ENCODE peak calls at places on chromosomes 3 and 15, in nine cellular contexts. One of them, this sample, is unnamed.
A peak's percentile ranks its signal among the peaks of the same experiment; 100 is the strongest.

GRCh38 chr15:67105065-67105951 is 39.9 kb downstream of the SMAD3 start:
- DNase-seq in stomach: peak; percentile 57
- DNase-seq in cardiac muscle cell: no peak
- DNase-seq in ovary: peak; percentile 74
- DNase-seq in breast epithelium: peak; percentile 67
- DNase-seq in psoas muscle: peak; percentile 69
- DNase-seq in CD8-positive, alpha-beta T cell: no peak
- DNase-seq in Peyer's patch: no peak
- DNase-seq in esophagus squamous epithelium: no peak
- DNase-seq in this sample: peak; percentile 46

GRCh38 chr15:36756707-36757106 is 177.3 kb downstream of the CDIN1 start:
- DNase-seq in Peyer's patch: no peak
- DNase-seq in esophagus squamous epithelium: no peak
- DNase-seq in breast epithelium: no peak
- DNase-seq in psoas muscle: no peak
- DNase-seq in CD8-positive, alpha-beta T cell: no peak
- DNase-seq in cardiac muscle cell: no peak
- DNase-seq in ovary: no peak
- DNase-seq in stomach: no peak
- DNase-seq in this sample: no peak

GRCh38 chr3:45779746-45780735 is 16.3 kb downstream of the SLC6A20 start:
- DNase-seq in Peyer's patch: no peak
- DNase-seq in cardiac muscle cell: no peak
- DNase-seq in stomach: peak; percentile 32
- DNase-seq in CD8-positive, alpha-beta T cell: no peak
- DNase-seq in ovary: no peak
- DNase-seq in psoas muscle: no peak
- DNase-seq in breast epithelium: no peak
- DNase-seq in esophagus squamous epithelium: no peak
- DNase-seq in this sample: no peak

GRCh38 chr15:25793354-25794050 is 69.6 kb downstream of the ATP10A start:
- DNase-seq in esophagus squamous epithelium: no peak
- DNase-seq in psoas muscle: no peak
- DNase-seq in cardiac muscle cell: peak; percentile 75
- DNase-seq in Peyer's patch: peak; percentile 31
- DNase-seq in ovary: no peak
- DNase-seq in breast epithelium: no peak
- DNase-seq in stomach: peak; percentile 17
- DNase-seq in CD8-positive, alpha-beta T cell: no peak
- DNase-seq in this sample: no peak

GRCh38 chr15:98800437-98801233 is 152.3 kb downstream of the IGF1R start:
- DNase-seq in esophagus squamous epithelium: no peak
- DNase-seq in CD8-positive, alpha-beta T cell: no peak
- DNase-seq in stomach: peak; percentile 48
- DNase-seq in cardiac muscle cell: peak; percentile 57
- DNase-seq in breast epithelium: no peak
- DNase-seq in Peyer's patch: no peak
- DNase-seq in psoas muscle: peak; percentile 27
- DNase-seq in ovary: peak; percentile 64
- DNase-seq in this sample: no peak

GRCh38 chr3:123072152-123072551 is 5.3 kb downstream of the PDIA5 start:
- DNase-seq in stomach: peak; percentile 54
- DNase-seq in ovary: no peak
- DNase-seq in esophagus squamous epithelium: no peak
- DNase-seq in Peyer's patch: no peak
- DNase-seq in psoas muscle: no peak
- DNase-seq in CD8-positive, alpha-beta T cell: no peak
- DNase-seq in breast epithelium: no peak
- DNase-seq in cardiac muscle cell: peak; percentile 44
- DNase-seq in this sample: no peak

GRCh38 chr3:165746874-165747273 is 90.3 kb downstream of the BCHE start:
- DNase-seq in esophagus squamous epithelium: no peak
- DNase-seq in psoas muscle: no peak
- DNase-seq in breast epithelium: no peak
- DNase-seq in CD8-positive, alpha-beta T cell: no peak
- DNase-seq in stomach: no peak
- DNase-seq in cardiac muscle cell: no peak
- DNase-seq in ovary: no peak
- DNase-seq in Peyer's patch: no peak
- DNase-seq in this sample: no peak

GRCh38 chr3:71397046-71397445 is 186.5 kb downstream of the FOXP1 start:
- DNase-seq in esophagus squamous epithelium: no peak
- DNase-seq in cardiac muscle cell: peak; percentile 47
- DNase-seq in CD8-positive, alpha-beta T cell: no peak
- DNase-seq in breast epithelium: no peak
- DNase-seq in psoas muscle: no peak
- DNase-seq in ovary: peak; percentile 45
- DNase-seq in Peyer's patch: peak; percentile 51
- DNase-seq in stomach: no peak
- DNase-seq in this sample: no peak

GRCh38 chr3:124298951-124299350 is 307.0 kb upstream of the ROPN1 start:
- DNase-seq in Peyer's patch: no peak
- DNase-seq in esophagus squamous epithelium: no peak
- DNase-seq in CD8-positive, alpha-beta T cell: no peak
- DNase-seq in psoas muscle: no peak
- DNase-seq in ovary: no peak
- DNase-seq in cardiac muscle cell: no peak
- DNase-seq in stomach: no peak
- DNase-seq in breast epithelium: no peak
- DNase-seq in this sample: no peak

GRCh38 chr3:77096966-77097890 is 57.3 kb downstream of the ROBO2 start:
- DNase-seq in stomach: no peak
- DNase-seq in breast epithelium: no peak
- DNase-seq in psoas muscle: no peak
- DNase-seq in CD8-positive, alpha-beta T cell: no peak
- DNase-seq in Peyer's patch: no peak
- DNase-seq in cardiac muscle cell: no peak
- DNase-seq in esophagus squamous epithelium: no peak
- DNase-seq in ovary: no peak
- DNase-seq in this sample: no peak

GRCh38 chr3:121894191-121894990 is at the start of gene SLC15A2:
- DNase-seq in stomach: peak; percentile 45
- DNase-seq in psoas muscle: no peak
- DNase-seq in ovary: no peak
- DNase-seq in esophagus squamous epithelium: no peak
- DNase-seq in Peyer's patch: no peak
- DNase-seq in cardiac muscle cell: peak; percentile 34
- DNase-seq in CD8-positive, alpha-beta T cell: no peak
- DNase-seq in breast epithelium: no peak
- DNase-seq in this sample: no peak

GRCh38 chr15:67852433-67852832 is 12.6 kb upstream of the RNU6-1 start:
- DNase-seq in esophagus squamous epithelium: no peak
- DNase-seq in psoas muscle: no peak
- DNase-seq in cardiac muscle cell: no peak
- DNase-seq in Peyer's patch: no peak
- DNase-seq in stomach: no peak
- DNase-seq in CD8-positive, alpha-beta T cell: no peak
- DNase-seq in ovary: no peak
- DNase-seq in breast epithelium: no peak
- DNase-seq in this sample: no peak

GRCh38 chr15:83767786-83768185 is 113.9 kb downstream of the ADAMTSL3 start:
- DNase-seq in breast epithelium: no peak
- DNase-seq in esophagus squamous epithelium: no peak
- DNase-seq in Peyer's patch: no peak
- DNase-seq in ovary: no peak
- DNase-seq in CD8-positive, alpha-beta T cell: no peak
- DNase-seq in psoas muscle: no peak
- DNase-seq in cardiac muscle cell: no peak
- DNase-seq in stomach: no peak
- DNase-seq in this sample: no peak

GRCh38 chr15:63494406-63494805 is 10.0 kb upstream of the USP3 start:
- DNase-seq in ovary: no peak
- DNase-seq in esophagus squamous epithelium: no peak
- DNase-seq in stomach: no peak
- DNase-seq in cardiac muscle cell: no peak
- DNase-seq in Peyer's patch: no peak
- DNase-seq in breast epithelium: no peak
- DNase-seq in CD8-positive, alpha-beta T cell: peak; percentile 24
- DNase-seq in psoas muscle: no peak
- DNase-seq in this sample: no peak

GRCh38 chr3:161101609-161102008 is 3.5 kb downstream of the B3GALNT1 start:
- DNase-seq in psoas muscle: no peak
- DNase-seq in Peyer's patch: no peak
- DNase-seq in stomach: no peak
- DNase-seq in breast epithelium: no peak
- DNase-seq in CD8-positive, alpha-beta T cell: no peak
- DNase-seq in ovary: no peak
- DNase-seq in esophagus squamous epithelium: no peak
- DNase-seq in cardiac muscle cell: no peak
- DNase-seq in this sample: no peak

GRCh38 chr3:66407281-66408218 is 93.3 kb downstream of the LRIG1 start:
- DNase-seq in breast epithelium: peak; percentile 39
- DNase-seq in Peyer's patch: peak; percentile 59
- DNase-seq in CD8-positive, alpha-beta T cell: peak; percentile 69
- DNase-seq in stomach: peak; percentile 75
- DNase-seq in psoas muscle: peak; percentile 78
- DNase-seq in ovary: peak; percentile 79
- DNase-seq in esophagus squamous epithelium: no peak
- DNase-seq in cardiac muscle cell: peak; percentile 58
- DNase-seq in this sample: no peak

GRCh38 chr15:62124953-62125263 is 40.2 kb downstream of the C2CD4B start:
- DNase-seq in cardiac muscle cell: no peak
- DNase-seq in ovary: no peak
- DNase-seq in Peyer's patch: no peak
- DNase-seq in psoas muscle: no peak
- DNase-seq in CD8-positive, alpha-beta T cell: no peak
- DNase-seq in stomach: no peak
- DNase-seq in esophagus squamous epithelium: no peak
- DNase-seq in breast epithelium: no peak
- DNase-seq in this sample: no peak

GRCh38 chr3:17741621-17742091 is 775 bp downstream of the TBC1D5 start:
- DNase-seq in ovary: peak; percentile 60
- DNase-seq in cardiac muscle cell: no peak
- DNase-seq in Peyer's patch: no peak
- DNase-seq in CD8-positive, alpha-beta T cell: no peak
- DNase-seq in stomach: no peak
- DNase-seq in esophagus squamous epithelium: no peak
- DNase-seq in breast epithelium: no peak
- DNase-seq in psoas muscle: no peak
- DNase-seq in this sample: no peak

GRCh38 chr15:29095746-29096145 is 173.9 kb downstream of the NSMCE3 start:
- DNase-seq in ovary: no peak
- DNase-seq in CD8-positive, alpha-beta T cell: no peak
- DNase-seq in cardiac muscle cell: no peak
- DNase-seq in esophagus squamous epithelium: no peak
- DNase-seq in Peyer's patch: no peak
- DNase-seq in breast epithelium: no peak
- DNase-seq in stomach: no peak
- DNase-seq in psoas muscle: no peak
- DNase-seq in this sample: no peak

GRCh38 chr15:70835415-70835814 is 18.5 kb downstream of the LARP6 start:
- DNase-seq in esophagus squamous epithelium: no peak
- DNase-seq in CD8-positive, alpha-beta T cell: no peak
- DNase-seq in ovary: peak; percentile 85
- DNase-seq in Peyer's patch: no peak
- DNase-seq in psoas muscle: peak; percentile 85
- DNase-seq in cardiac muscle cell: no peak
- DNase-seq in stomach: no peak
- DNase-seq in breast epithelium: no peak
- DNase-seq in this sample: peak; percentile 53

GRCh38 chr15:86595741-86596140 is 516.1 kb downstream of the AGBL1 start:
- DNase-seq in stomach: no peak
- DNase-seq in esophagus squamous epithelium: no peak
- DNase-seq in ovary: no peak
- DNase-seq in Peyer's patch: no peak
- DNase-seq in psoas muscle: no peak
- DNase-seq in CD8-positive, alpha-beta T cell: no peak
- DNase-seq in cardiac muscle cell: no peak
- DNase-seq in breast epithelium: no peak
- DNase-seq in this sample: no peak
- H3K9me3 ChIP-seq in stomach: no peaks in the 10 kb centered on the region
- H3K9me3 ChIP-seq in esophagus squamous epithelium: no peaks in the 10 kb centered on the region
- H3K9me3 ChIP-seq in ovary: no peaks in the 10 kb centered on the region
- H3K9me3 ChIP-seq in Peyer's patch: no peaks in the 10 kb centered on the region
- H3K9me3 ChIP-seq in psoas muscle: no peaks in the 10 kb centered on the region
- H3K9me3 ChIP-seq in CD8-positive, alpha-beta T cell: no peaks in the 10 kb centered on the region
- H3K9me3 ChIP-seq in cardiac muscle cell: no peaks in the 10 kb centered on the region
- H3K9me3 ChIP-seq in breast epithelium: no peaks in the 10 kb centered on the region
- H3K9me3 ChIP-seq in this sample: no peaks in the 10 kb centered on the region

GRCh38 chr3:69092030-69092513 is 7.3 kb downstream of the ARL6IP5 start:
- DNase-seq in breast epithelium: no peak
- DNase-seq in psoas muscle: no peak
- DNase-seq in cardiac muscle cell: no peak
- DNase-seq in ovary: no peak
- DNase-seq in Peyer's patch: peak; percentile 46
- DNase-seq in CD8-positive, alpha-beta T cell: peak; percentile 26
- DNase-seq in esophagus squamous epithelium: no peak
- DNase-seq in stomach: no peak
- DNase-seq in this sample: no peak
- H3K4me3 ChIP-seq in breast epithelium: peak overlapping the region; percentile 23
- H3K4me3 ChIP-seq in psoas muscle: peak overlapping the region; percentile 3
- H3K4me3 ChIP-seq in cardiac muscle cell: no peak overlapping the region
- H3K4me3 ChIP-seq in ovary: no peak overlapping the region
- H3K4me3 ChIP-seq in Peyer's patch: no peak overlapping the region
- H3K4me3 ChIP-seq in CD8-positive, alpha-beta T cell: peak overlapping the region; percentile 13
- H3K4me3 ChIP-seq in esophagus squamous epithelium: no peak overlapping the region
- H3K4me3 ChIP-seq in stomach: no peak overlapping the region
- H3K4me3 ChIP-seq in this sample: peak overlapping the region; percentile 43

DNA sequence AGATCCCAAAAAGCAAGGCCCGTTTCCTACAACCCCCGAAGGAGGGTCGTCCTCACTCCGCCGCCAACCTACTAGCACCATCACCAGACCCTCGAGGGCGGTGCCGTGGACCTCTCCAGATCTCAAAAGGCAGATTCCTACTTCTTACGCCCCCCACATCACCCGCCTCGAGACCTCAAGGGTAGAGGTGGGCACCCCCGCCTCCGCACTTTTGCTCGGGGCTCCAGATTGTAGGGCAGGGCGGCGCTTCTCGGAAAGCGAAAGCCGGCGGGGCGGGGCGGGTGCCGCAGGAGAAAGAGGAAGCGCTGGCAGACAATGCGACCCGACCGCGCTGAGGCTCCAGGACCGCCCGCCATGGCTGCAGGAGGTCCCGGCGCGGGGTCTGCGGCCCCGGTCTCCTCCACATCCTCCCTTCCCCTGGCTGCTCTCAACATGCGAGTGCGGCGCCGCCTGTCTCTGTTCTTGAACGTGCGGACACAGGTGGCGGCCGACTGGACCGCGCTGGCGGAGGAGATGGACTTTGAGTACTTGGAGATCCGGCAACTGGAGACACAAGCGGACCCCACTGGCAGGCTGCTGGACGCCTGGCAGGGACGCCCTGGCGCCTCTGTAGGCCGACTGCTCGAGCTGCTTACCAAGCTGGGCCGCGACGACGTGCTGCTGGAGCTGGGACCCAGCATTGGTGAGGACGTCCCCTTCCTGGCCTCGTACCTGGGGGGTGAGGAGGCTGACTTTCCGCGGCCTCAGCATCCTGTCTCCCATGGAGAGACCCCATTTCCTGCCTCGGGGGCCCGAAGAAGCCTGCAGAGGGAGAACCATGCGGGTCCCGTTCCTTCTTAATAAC is at the start of gene MYD88:
- DNase-seq in cardiac muscle cell: peak; percentile 45
- DNase-seq in ovary: peak; percentile 79
- DNase-seq in CD8-positive, alpha-beta T cell: peak; percentile 89
- DNase-seq in breast epithelium: peak; percentile 62
- DNase-seq in stomach: peak; percentile 87
- DNase-seq in esophagus squamous epithelium: peak; percentile 59
- DNase-seq in psoas muscle: peak; percentile 86
- DNase-seq in Peyer's patch: peak; percentile 90
- DNase-seq in this sample: peak; percentile 45
- TF ChIP-seq CTCF in cardiac muscle cell: no peak
- TF ChIP-seq CTCF in ovary: no peak
- TF ChIP-seq CTCF in CD8-positive, alpha-beta T cell: no peak
- TF ChIP-seq CTCF in breast epithelium: no peak
- TF ChIP-seq CTCF in stomach: no peak
- TF ChIP-seq CTCF in esophagus squamous epithelium: no peak
- TF ChIP-seq CTCF in psoas muscle: no peak
- TF ChIP-seq CTCF in Peyer's patch: no peak
- TF ChIP-seq CTCF in this sample: no peak

GRCh38 chr3:109874900-109875735 is 537.8 kb upstream of the DPPA4 start:
- DNase-seq in breast epithelium: no peak
- DNase-seq in Peyer's patch: no peak
- DNase-seq in psoas muscle: no peak
- DNase-seq in CD8-positive, alpha-beta T cell: no peak
- DNase-seq in cardiac muscle cell: no peak
- DNase-seq in esophagus squamous epithelium: no peak
- DNase-seq in ovary: no peak
- DNase-seq in stomach: no peak
- DNase-seq in this sample: no peak
- H3K9me3 ChIP-seq in breast epithelium: no peaks in the 10 kb centered on the region
- H3K9me3 ChIP-seq in Peyer's patch: no peaks in the 10 kb centered on the region
- H3K9me3 ChIP-seq in psoas muscle: no peaks in the 10 kb centered on the region
- H3K9me3 ChIP-seq in CD8-positive, alpha-beta T cell: no peaks in the 10 kb centered on the region
- H3K9me3 ChIP-seq in cardiac muscle cell: no peaks in the 10 kb centered on the region
- H3K9me3 ChIP-seq in esophagus squamous epithelium: no peaks in the 10 kb centered on the region
- H3K9me3 ChIP-seq in ovary: no peaks in the 10 kb centered on the region
- H3K9me3 ChIP-seq in stomach: no peaks in the 10 kb centered on the region
- H3K9me3 ChIP-seq in this sample: no peaks in the 10 kb centered on the region

This sample was measured in thoracic aorta.